ENCODE peak calls at places on chromosomes 5 and 9, in four cellular contexts. V is neural crest cell, K is pancreas, Y is BJ. C is an unnamed sample.

GRCh38 chr5:43422143-43422542 is 10.0 kb upstream of the CCL28 start:
- DNase-seq in V (no peak), K (no peak), Y (no peak), C (no peak)

GRCh38 chr9:26502311-26502710 is 390.3 kb downstream of the CAAP1 start:
- DNase-seq in V (no peak), K (no peak), Y (no peak), C (no peak)

GRCh38 chr5:135829179-135829578 is 5.3 kb upstream of the SLC25A48 start:
- DNase-seq in V (no peak), K (no peak), Y (no peak), C (no peak)

GRCh38 chr5:151150484-151151262 is 6.9 kb downstream of the ANXA6 start:
- DNase-seq in V (peak), K (no peak), Y (no peak), C (no peak)

GRCh38 chr5:59206132-59206581 is 623.3 kb downstream of the RAB3C start:
- DNase-seq in V (no peak), K (no peak), Y (peak), C (no peak)

GRCh38 chr9:134371731-134372130 is 45.5 kb downstream of the RXRA start:
- DNase-seq in V (no peak), K (no peak), Y (no peak), C (no peak)

GRCh38 chr9:69255591-69255990 is 69.4 kb upstream of the ENTREP1 start:
- DNase-seq in V (no peak), K (no peak), Y (no peak), C (no peak)

GRCh38 chr9:124792976-124793594 is 16.2 kb downstream of the OLFML2A start:
- DNase-seq in V (no peak), K (no peak), Y (no peak), C (peak)

GRCh38 chr5:149498724-149499336 is 52.4 kb downstream of the CSNK1A1 start:
- DNase-seq in V (no peak), K (no peak), Y (no peak), C (no peak)

GRCh38 chr5:101860563-101860962 is 435.5 kb downstream of the SLCO4C1 start:
- DNase-seq in V (no peak), K (peak), Y (no peak), C (no peak)

GRCh38 chr9:73813546-73813945 is 661.9 kb downstream of the ANXA1 start:
- DNase-seq in V (no peak), K (no peak), Y (no peak), C (no peak)

GRCh38 chr5:2403296-2403695 is 348.2 kb downstream of the IRX2 start:
- DNase-seq in V (no peak), K (no peak), Y (no peak), C (no peak)

GRCh38 chr5:168324864-168325615 is 33.6 kb downstream of the WWC1 start:
- DNase-seq in V (no peak), K (no peak), Y (no peak), C (no peak)

GRCh38 chr9:68502279-68502678 is 38.4 kb downstream of the TMEM252 start:
- DNase-seq in V (no peak), K (no peak), Y (no peak), C (no peak)

GRCh38 chr9:82721596-82721995 is 341.3 kb downstream of the RASEF start:
- DNase-seq in V (no peak), K (no peak), Y (no peak), C (no peak)

GRCh38 chr9:33418090-33418489 is 15.7 kb upstream of the AQP7 start:
- DNase-seq in V (no peak), K (no peak), Y (no peak), C (no peak)

GRCh38 chr5:64126202-64126601 is 39.4 kb upstream of the RNF180 start:
- DNase-seq in V (no peak), K (no peak), Y (no peak), C (no peak)

GRCh38 chr5:32531885-32532520 is 53.4 kb upstream of the SUB1 start:
- DNase-seq in V (no peak), K (no peak), Y (peak), C (no peak)

GRCh38 chr9:117772960-117773359 is 68.8 kb downstream of the TLR4 start:
- DNase-seq in V (no peak), K (no peak), Y (peak), C (no peak)

GRCh38 chr5:135501965-135502364 is 33.8 kb downstream of the NEUROG1 start:
- DNase-seq in V (no peak), K (no peak), Y (no peak), C (no peak)

GRCh38 chr5:154849791-154850201 is 607 bp downstream of the FAXDC2 start:
- DNase-seq in V (no peak), K (no peak), Y (no peak), C (no peak)

GRCh38 chr9:33923079-33923478 is 106.1 kb downstream of the UBE2R2 start:
- DNase-seq in V (no peak), K (no peak), Y (no peak), C (no peak)

GRCh38 chr9:128113526-128114325 is 13.8 kb downstream of the PTGES2 start:
- DNase-seq in V (no peak), K (peak), Y (no peak), C (no peak)

GRCh38 chr5:749101-749670 is 35.3 kb downstream of the ZDHHC11B start:
- DNase-seq in V (no peak), K (no peak), Y (no peak), C (no peak)
- TF ChIP-seq CTCF in V (no peak), K (no peak), Y (no peak), C (no peak)

DNA sequence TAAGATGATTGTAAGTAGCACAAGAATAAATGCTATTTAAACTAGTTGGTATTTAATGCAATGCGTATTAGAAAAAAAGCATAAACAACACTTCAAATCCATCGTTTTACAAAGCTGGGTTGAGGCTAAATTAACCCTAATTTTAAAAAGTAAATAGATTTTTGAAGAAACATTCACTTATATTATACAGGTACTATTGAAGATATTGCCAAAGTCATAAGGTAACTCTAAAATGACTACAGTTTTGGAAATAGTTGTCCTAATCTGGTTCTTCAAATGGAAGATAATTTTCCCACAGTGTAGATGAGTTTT is 20.1 kb downstream of the SLC38A9 start:
- DNase-seq in V (no peak), K (no peak), Y (no peak), C (no peak)
- TF ChIP-seq CTCF in V (peak), K (no peak), Y (no peak), C (no peak)

GRCh38 chr9:90547896-90548295 is 94.7 kb downstream of the DIRAS2 start:
- DNase-seq in V (no peak), K (no peak), Y (no peak), C (no peak)
- TF ChIP-seq CTCF in V (no peak), K (no peak), Y (peak), C (no peak)

DNA sequence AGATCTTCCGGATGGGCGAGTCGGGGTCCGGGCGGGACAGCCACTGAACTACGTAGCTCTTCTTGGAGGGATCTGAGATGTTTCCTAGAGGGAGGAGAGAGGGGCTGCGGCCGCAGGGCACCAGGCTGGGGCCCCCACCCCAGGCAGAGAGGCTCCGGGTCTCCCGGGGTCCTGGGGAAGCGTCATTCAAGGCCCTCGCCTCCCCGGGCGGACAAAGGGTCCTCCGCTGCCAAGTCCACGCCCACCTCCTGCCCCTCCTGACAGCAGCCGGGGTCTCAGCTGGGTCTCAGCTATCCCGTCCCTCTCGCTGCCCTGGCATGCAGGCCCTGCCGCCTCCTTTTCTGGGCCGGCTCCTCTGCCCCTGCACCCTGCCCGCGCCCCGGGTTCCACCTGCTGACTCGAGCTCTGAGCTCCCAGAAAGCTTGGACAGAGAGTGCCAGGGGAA is 61.5 kb downstream of the ZNF354C start:
- DNase-seq in V (no peak), K (no peak), Y (no peak), C (no peak)
- TF ChIP-seq CTCF in V (no peak), K (no peak), Y (no peak), C (no peak)

GRCh38 chr9:20407013-20407412 is 215.3 kb downstream of the MLLT3 start:
- DNase-seq in V (no peak), K (no peak), Y (no peak), C (no peak)
- TF ChIP-seq CTCF in V (no peak), K (no peak), Y (no peak), C (no peak)

GRCh38 chr5:77560677-77561263 is 68.7 kb upstream of the WDR41 start:
- DNase-seq in V (no peak), K (no peak), Y (no peak), C (peak)
- TF ChIP-seq CTCF in V (peak), K (peak), Y (peak), C (peak)

GRCh38 chr5:172666251-172666650 is 25.2 kb downstream of the NEURL1B start:
- DNase-seq in V (no peak), K (no peak), Y (no peak), C (no peak)
- TF ChIP-seq CTCF in V (no peak), K (no peak), Y (no peak), C (no peak)

GRCh38 chr5:179261301-179262125 is 83.7 kb downstream of the ADAMTS2 start:
- DNase-seq in V (peak), K (no peak), Y (no peak), C (no peak)
- TF ChIP-seq CTCF in V (peak), K (no peak), Y (peak), C (peak)

GRCh38 chr5:17882760-17883488 is 248.7 kb downstream of the TAF11L14 start:
- DNase-seq in V (no peak), K (no peak), Y (no peak), C (no peak)
- TF ChIP-seq CTCF in V (no peak), K (no peak), Y (no peak), C (no peak)

DNA sequence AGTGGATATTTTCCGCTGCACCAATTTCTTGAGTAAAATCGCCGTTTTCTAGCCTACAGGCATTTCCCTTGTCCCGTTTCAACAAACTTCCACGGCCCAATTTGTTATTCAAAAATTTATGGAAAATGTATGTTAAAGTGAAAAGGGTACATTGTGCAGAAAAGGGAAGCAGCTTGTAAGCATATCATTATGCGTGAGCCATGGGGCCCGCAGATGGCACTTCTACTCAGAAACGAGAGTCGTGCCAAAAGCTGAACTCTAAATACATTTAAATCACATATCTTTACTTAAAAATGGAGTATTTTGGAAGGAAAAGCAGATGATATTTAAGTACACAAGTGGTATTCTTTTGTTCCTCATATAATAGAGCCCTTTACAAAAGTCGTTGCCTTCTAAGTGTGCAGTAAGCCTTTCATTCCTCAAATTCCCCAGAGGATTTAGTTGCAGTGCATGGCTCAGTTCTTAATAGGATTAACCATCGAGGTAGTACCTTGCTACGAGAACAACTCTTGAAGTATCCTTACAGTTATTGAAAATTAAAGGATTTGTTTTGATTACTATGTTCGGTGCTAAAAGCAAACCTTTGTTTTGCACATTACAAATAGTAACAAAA is 1227.1 kb upstream of the WWC1 start:
- DNase-seq in V (no peak), K (no peak), Y (no peak), C (no peak)
- TF ChIP-seq CTCF in V (no peak), K (no peak), Y (no peak), C (no peak)